ENCODE peak calls at places on chromosomes 11 and 22, in seven cellular contexts. F is iPS DF 6.9; C is activated CD8-positive, alpha-beta T cell treated with anti-CD3 and anti-CD28 coated beads, Interleukin-2, amount 10 ng/mL, durations not matched to agents 7 days and 5 days; W is activated gamma-delta T cell treated with Interleukin-2 at 50 U/mL for 16 hours; G is fibroblast of mammary gland; E is dermis microvascular lymphatic vessel endothelial cell; R is activated naive CD4-positive, alpha-beta T cell. U is an unnamed sample.
A peak's percentile ranks its signal among the peaks of the same experiment; 100 is the strongest.

GRCh38 chr11:117094776-117095175 is 3.5 kb downstream of the SIK3 start:
- DNase-seq in F (no peak), C (no peak), W (no peak), G (peak; percentile 44), E (no peak), R (no peak), U (no peak)

GRCh38 chr11:7600205-7600775 is 73.0 kb downstream of the CYB5R2 start:
- DNase-seq in F (no peak), C (no peak), W (no peak), G (peak; percentile 77), E (no peak), R (no peak), U (no peak)

GRCh38 chr11:14764899-14765527 is 121.4 kb downstream of the PDE3B start:
- DNase-seq in F (no peak), C (peak; percentile 77), W (peak; percentile 41), G (no peak), E (no peak), R (no peak), U (peak; percentile 57)

GRCh38 chr22:40594346-40594745 is 42.2 kb downstream of the MRTFA start:
- DNase-seq in F (no peak), C (no peak), W (no peak), G (no peak), E (no peak), R (no peak), U (no peak)

GRCh38 chr11:106156290-106156937 is 79.0 kb downstream of the AASDHPPT start:
- DNase-seq in F (no peak), C (no peak), W (no peak), G (peak; percentile 79), E (no peak), R (no peak), U (no peak)

GRCh38 chr22:39490135-39490798 is 11.8 kb upstream of the MIEF1 start:
- DNase-seq in F (no peak), C (peak; percentile 89), W (peak; percentile 54), G (peak; percentile 75), E (peak; percentile 28), R (peak; percentile 62), U (no peak)

GRCh38 chr11:107018902-107019493 is 722 bp upstream of the GUCY1A2 start:
- DNase-seq in F (no peak), C (peak; percentile 24), W (no peak), G (peak; percentile 67), E (peak; percentile 6), R (no peak), U (peak; percentile 40)

GRCh38 chr11:58513747-58514367 is 6.0 kb upstream of the OR5B21 start:
- DNase-seq in F (peak; percentile 48), C (peak; percentile 33), W (no peak), G (peak; percentile 75), E (peak; percentile 33), R (no peak), U (no peak)

GRCh38 chr11:67606477-67607295 is at the start of gene NDUFV1:
- DNase-seq in F (no peak), C (peak; percentile 98), W (peak; percentile 96), G (peak; percentile 86), E (peak; percentile 78), R (peak; percentile 97), U (peak; percentile 95)

GRCh38 chr11:36012410-36012809 is 68.5 kb downstream of the LDLRAD3 start:
- DNase-seq in F (no peak), C (no peak), W (no peak), G (peak; percentile 72), E (peak; percentile 77), R (no peak), U (no peak)

GRCh38 chr11:113475160-113475761 is at the start of gene DRD2:
- DNase-seq in F (no peak), C (no peak), W (no peak), G (no peak), E (no peak), R (no peak), U (no peak)

GRCh38 chr22:22103078-22103593 is 120.5 kb upstream of the TOP3B start:
- DNase-seq in F (no peak), C (peak; percentile 27), W (no peak), G (peak; percentile 15), E (no peak), R (no peak), U (no peak)

GRCh38 chr11:2826679-2827056 is 58.9 kb downstream of the CDKN1C start:
- DNase-seq in F (no peak), C (no peak), W (no peak), G (no peak), E (no peak), R (no peak), U (no peak)

U was measured in GM06990.